ENCODE peak calls at places on chromosome 11, in eight cellular contexts. P, C, W, L, U, Z, Q and A are unnamed samples.

GRCh38 chr11:62370743-62371440 is 33.6 kb downstream of the ASRGL1 start:
- DNase-seq in P (no peak), C (no peak), W (peak; percentile 57), L (peak; percentile 16), U (no peak), Z (no peak), Q (no peak), A (peak; percentile 69)

GRCh38 chr11:2465201-2466068 is 20.6 kb downstream of the KCNQ1 start:
- DNase-seq in P (no peak), C (no peak), W (no peak), L (no peak), U (no peak), Z (no peak), Q (no peak), A (peak; percentile 56)

GRCh38 chr11:88399171-88399570 is 61.6 kb upstream of the CTSC start:
- DNase-seq in P (no peak), C (no peak), W (no peak), L (no peak), U (no peak), Z (no peak), Q (no peak), A (no peak)

GRCh38 chr11:102783720-102784119 is 3.3 kb upstream of the MMP10 start:
- DNase-seq in P (no peak), C (no peak), W (no peak), L (no peak), U (no peak), Z (peak; percentile 88), Q (no peak), A (no peak)

GRCh38 chr11:112017538-112017937 is 7.7 kb upstream of the DLAT start:
- DNase-seq in P (peak; percentile 34), C (no peak), W (no peak), L (no peak), U (no peak), Z (no peak), Q (no peak), A (no peak)

GRCh38 chr11:129249923-129250322 is 57.8 kb upstream of the ARHGAP32 start:
- DNase-seq in P (no peak), C (no peak), W (no peak), L (no peak), U (no peak), Z (no peak), Q (no peak), A (no peak)

GRCh38 chr11:66494935-66495334 is 14.7 kb downstream of the DPP3 start:
- DNase-seq in P (no peak), C (no peak), W (no peak), L (no peak), U (no peak), Z (no peak), Q (no peak), A (no peak)

GRCh38 chr11:90332415-90332814 is 109.6 kb upstream of the CHORDC1 start:
- DNase-seq in P (no peak), C (no peak), W (no peak), L (no peak), U (no peak), Z (no peak), Q (no peak), A (no peak)

GRCh38 chr11:488579-488978 is 18.5 kb downstream of the RNH1 start:
- DNase-seq in P (no peak), C (no peak), W (no peak), L (no peak), U (no peak), Z (no peak), Q (no peak), A (no peak)

GRCh38 chr11:64032050-64032449 is 3.7 kb upstream of the FLRT1 start:
- DNase-seq in P (no peak), C (no peak), W (no peak), L (no peak), U (no peak), Z (no peak), Q (no peak), A (no peak)

GRCh38 chr11:118894192-118894591 is 10.5 kb downstream of the CXCR5 start:
- DNase-seq in P (no peak), C (no peak), W (no peak), L (no peak), U (no peak), Z (no peak), Q (no peak), A (no peak)

GRCh38 chr11:95108159-95108611 is 18.5 kb downstream of the ENDOD1 start:
- DNase-seq in P (peak; percentile 29), C (no peak), W (no peak), L (no peak), U (no peak), Z (no peak), Q (no peak), A (no peak)

GRCh38 chr11:118909619-118910308 is 16.0 kb downstream of the BCL9L start:
- DNase-seq in P (no peak), C (no peak), W (no peak), L (no peak), U (no peak), Z (no peak), Q (no peak), A (no peak)

GRCh38 chr11:11862995-11863394 is 21.2 kb downstream of the USP47 start:
- DNase-seq in P (no peak), C (no peak), W (no peak), L (no peak), U (no peak), Z (no peak), Q (no peak), A (no peak)

GRCh38 chr11:129605815-129606214 is 209.8 kb upstream of the TMEM45B start:
- DNase-seq in P (no peak), C (no peak), W (no peak), L (no peak), U (no peak), Z (no peak), Q (no peak), A (no peak)

GRCh38 chr11:91163619-91164451 is 941.0 kb upstream of the CHORDC1 start:
- DNase-seq in P (peak; percentile 74), C (peak; percentile 37), W (no peak), L (no peak), U (no peak), Z (no peak), Q (no peak), A (no peak)

GRCh38 chr11:2582958-2583604 is 116.7 kb downstream of the KCNQ1OT1 start:
- DNase-seq in P (no peak), C (no peak), W (no peak), L (no peak), U (peak; percentile 2), Z (no peak), Q (no peak), A (peak; percentile 33)

GRCh38 chr11:130213979-130214281 is 54.3 kb downstream of the ST14 start:
- DNase-seq in P (no peak), C (no peak), W (no peak), L (no peak), U (no peak), Z (no peak), Q (no peak), A (no peak)

GRCh38 chr11:87266751-87267150 is 229.0 kb downstream of the TMEM135 start:
- DNase-seq in P (no peak), C (no peak), W (no peak), L (no peak), U (no peak), Z (no peak), Q (no peak), A (no peak)

GRCh38 chr11:130829801-130830562 is 86.3 kb downstream of the SNX19 start:
- DNase-seq in P (peak; percentile 34), C (no peak), W (no peak), L (no peak), U (no peak), Z (no peak), Q (no peak), A (no peak)

GRCh38 chr11:117644403-117645155 is 152.4 kb downstream of the DSCAML1 start:
- DNase-seq in P (no peak), C (no peak), W (no peak), L (no peak), U (no peak), Z (no peak), Q (no peak), A (no peak)

GRCh38 chr11:78221396-78222315 is 32.9 kb downstream of the USP35 start:
- DNase-seq in P (no peak), C (no peak), W (no peak), L (no peak), U (no peak), Z (no peak), Q (no peak), A (peak; percentile 43)

GRCh38 chr11:16365456-16366355 is 9.4 kb upstream of the SOX6 start:
- DNase-seq in P (peak; percentile 42), C (no peak), W (no peak), L (no peak), U (no peak), Z (peak; percentile 94), Q (no peak), A (no peak)

GRCh38 chr11:132346558-132347148 is 976.2 kb downstream of the NTM start:
- DNase-seq in P (no peak), C (no peak), W (no peak), L (no peak), U (no peak), Z (no peak), Q (no peak), A (no peak)

GRCh38 chr11:66880484-66881211 is 23.8 kb downstream of the LRFN4 start:
- DNase-seq in P (no peak), C (no peak), W (no peak), L (no peak), U (no peak), Z (peak; percentile 80), Q (no peak), A (no peak)

GRCh38 chr11:7530013-7530412 is 16.2 kb downstream of the PPFIBP2 start:
- DNase-seq in P (no peak), C (no peak), W (no peak), L (no peak), U (no peak), Z (no peak), Q (no peak), A (no peak)

GRCh38 chr11:119863811-119864601 is 135.0 kb upstream of the NECTIN1 start:
- DNase-seq in P (no peak), C (no peak), W (no peak), L (no peak), U (no peak), Z (peak; percentile 90), Q (no peak), A (no peak)

GRCh38 chr11:58957922-58958321 is 18.6 kb downstream of the GLYATL1 start:
- DNase-seq in P (no peak), C (no peak), W (no peak), L (no peak), U (no peak), Z (no peak), Q (no peak), A (no peak)

GRCh38 chr11:112625816-112626215 is 335.4 kb upstream of the NCAM1 start:
- DNase-seq in P (no peak), C (no peak), W (no peak), L (no peak), U (no peak), Z (no peak), Q (no peak), A (no peak)

GRCh38 chr11:16782226-16782919 is 43.9 kb downstream of the C11orf58 start:
- DNase-seq in P (no peak), C (no peak), W (no peak), L (no peak), U (no peak), Z (no peak), Q (no peak), A (no peak)

GRCh38 chr11:8814209-8814922 is 96.6 kb upstream of the AKIP1 start:
- DNase-seq in P (no peak), C (no peak), W (no peak), L (no peak), U (no peak), Z (peak; percentile 33), Q (no peak), A (no peak)

GRCh38 chr11:111418436-111418787 is 39.3 kb upstream of the POU2AF1 start:
- DNase-seq in P (no peak), C (no peak), W (no peak), L (no peak), U (no peak), Z (no peak), Q (no peak), A (no peak)